ENCODE peak calls at places on chromosomes 5 and 9, in seven cellular contexts. I is right cardiac atrium, M is adipocyte, Y is body of pancreas, A is heart right ventricle, P is aorta, Q is PC-3. E is an unnamed sample. For H3K4me1, the result is how much of the 10 kb centered on the place peaks cover.

GRCh38 chr5:108634951-108635288 is 112.8 kb upstream of the FER start:
- DNase-seq in P (no peak), A (no peak), I (no peak), Q (no peak), Y (no peak), M (peak), E (no peak)

GRCh38 chr5:39176740-39177628 is 42.4 kb downstream of the FYB1 start:
- DNase-seq in I (no peak), M (no peak), A (no peak), P (no peak), Y (no peak), Q (no peak), E (no peak)

GRCh38 chr5:142686210-142686734 is 382 bp upstream of the FGF1 start:
- DNase-seq in I (no peak), P (peak), M (no peak), Y (no peak), A (no peak), Q (no peak), E (no peak)

GRCh38 chr9:86057491-86057890 is 41.9 kb downstream of the GOLM1 start:
- DNase-seq in M (no peak), I (no peak), Y (no peak), P (no peak), Q (no peak), A (no peak), E (no peak)

GRCh38 chr5:131973981-131974380 is 28.5 kb upstream of the MEIKIN start:
- DNase-seq in Y (no peak), A (no peak), Q (no peak), I (no peak), M (no peak), P (no peak), E (no peak)

GRCh38 chr9:23015557-23015956 is 568.9 kb downstream of the DMRTA1 start:
- DNase-seq in Q (no peak), P (no peak), I (no peak), M (no peak), Y (no peak), A (no peak), E (no peak)

GRCh38 chr9:95462419-95463121 is 54.2 kb downstream of the PTCH1 start:
- DNase-seq in I (peak), A (peak), Q (no peak), Y (peak), M (peak), P (no peak), E (peak)

GRCh38 chr9:27089706-27090105 is 19.3 kb upstream of the TEK start:
- DNase-seq in A (no peak), Q (no peak), P (no peak), M (no peak), I (no peak), Y (no peak), E (no peak)

GRCh38 chr9:96523429-96523828 is 73.5 kb downstream of the HABP4 start:
- DNase-seq in P (peak), A (peak), I (peak), Y (peak), M (no peak), Q (no peak), E (no peak)

GRCh38 chr9:78515108-78515507 is 218.2 kb downstream of the PSAT1 start:
- DNase-seq in M (no peak), Q (peak), P (no peak), I (no peak), Y (no peak), A (no peak), E (no peak)

GRCh38 chr5:80070338-80071056 is 35.3 kb downstream of the THBS4 start:
- DNase-seq in M (peak), P (no peak), Y (no peak), Q (no peak), I (no peak), A (no peak), E (no peak)

GRCh38 chr9:86575825-86576488 is 221.7 kb upstream of the TUT7 start:
- DNase-seq in P (no peak), M (no peak), I (peak), Q (no peak), Y (no peak), A (peak), E (no peak)

GRCh38 chr5:179149278-179149677 is 89.1 kb downstream of the ZNF354C start:
- DNase-seq in P (peak), Q (no peak), Y (no peak), A (no peak), I (no peak), M (no peak), E (no peak)

GRCh38 chr5:93163010-93163663 is 417.9 kb downstream of the NR2F1-AS1 start:
- DNase-seq in A (no peak), P (no peak), Q (peak), I (no peak), M (peak), Y (no peak), E (no peak)

GRCh38 chr9:27260789-27261516 is 36.0 kb downstream of the EQTN start:
- DNase-seq in M (no peak), I (no peak), Y (no peak), P (no peak), A (no peak), Q (no peak), E (no peak)

GRCh38 chr9:16509946-16510504 is 360.4 kb downstream of the BNC2 start:
- DNase-seq in Q (peak), A (no peak), I (no peak), Y (no peak), M (peak), P (no peak), E (no peak)

GRCh38 chr9:133825555-133826198 is 87.5 kb upstream of the SARDH start:
- DNase-seq in Y (no peak), P (no peak), A (no peak), I (no peak), M (peak), Q (no peak), E (no peak)

GRCh38 chr9:79652598-79652997 is 80.8 kb downstream of the TLE4 start:
- DNase-seq in P (no peak), M (no peak), I (no peak), Y (no peak), Q (peak), A (no peak), E (no peak)

GRCh38 chr5:6556089-6556801 is 76.6 kb downstream of the NSUN2 start:
- DNase-seq in Q (peak), P (peak), A (no peak), Y (no peak), M (no peak), I (no peak), E (no peak)

GRCh38 chr9:6149315-6149714 is 66.3 kb upstream of the IL33 start:
- DNase-seq in Y (no peak), P (no peak), A (peak), Q (no peak), I (peak), M (no peak), E (no peak)

GRCh38 chr9:8365466-8366160 is 566.0 kb upstream of the DMAC1 start:
- DNase-seq in P (no peak), M (no peak), A (no peak), I (no peak), Y (no peak), Q (no peak), E (no peak)

GRCh38 chr5:41559184-41559583 is 48.8 kb upstream of the PLCXD3 start:
- DNase-seq in P (no peak), M (no peak), Q (no peak), A (no peak), Y (no peak), I (no peak), E (no peak)

GRCh38 chr9:124594215-124594614 is 87.0 kb upstream of the NR5A1 start:
- DNase-seq in Q (no peak), Y (no peak), I (no peak), A (no peak), M (no peak), P (no peak), E (no peak)

GRCh38 chr9:706606-707451 is 134.7 kb upstream of the DMRT1 start:
- DNase-seq in Y (peak), M (peak), Q (peak), A (peak), I (peak), P (peak), E (peak)

GRCh38 chr9:4489919-4490704 is at the start of gene SLC1A1:
- DNase-seq in P (peak), I (peak), Y (peak), M (peak), A (peak), Q (peak), E (no peak)

GRCh38 chr9:127927457-127928231 is 2.9 kb downstream of the PIP5KL1 start:
- DNase-seq in Y (peak), I (no peak), P (no peak), M (no peak), A (no peak), Q (peak), E (no peak)

GRCh38 chr9:105053209-105053652 is 125.3 kb upstream of the ABCA1 start:
- DNase-seq in Q (peak), Y (no peak), P (no peak), I (no peak), M (peak), A (no peak), E (no peak)

GRCh38 chr5:159415301-159415937 is 85.1 kb upstream of the IL12B start:
- DNase-seq in A (peak), I (peak), P (no peak), Y (no peak), M (no peak), Q (no peak), E (peak)

GRCh38 chr5:132807163-132807838 is 5.8 kb upstream of the SOWAHA start:
- DNase-seq in Q (no peak), P (no peak), A (no peak), M (no peak), Y (peak), I (no peak), E (peak)

GRCh38 chr5:25094219-25094618 is 449.4 kb upstream of the CDH10 start:
- DNase-seq in Q (no peak), A (no peak), M (no peak), Y (no peak), I (no peak), P (no peak), E (no peak)

GRCh38 chr9:81382281-81382680 is 307.1 kb downstream of the TLE1 start:
- DNase-seq in Y (no peak), I (no peak), M (no peak), A (no peak), Q (no peak), P (no peak), E (no peak)

GRCh38 chr5:33997331-33997983 is 10.4 kb downstream of the AMACR start:
- DNase-seq in A (peak), Y (peak), I (peak), M (peak), Q (peak), P (peak), E (peak)

DNA sequence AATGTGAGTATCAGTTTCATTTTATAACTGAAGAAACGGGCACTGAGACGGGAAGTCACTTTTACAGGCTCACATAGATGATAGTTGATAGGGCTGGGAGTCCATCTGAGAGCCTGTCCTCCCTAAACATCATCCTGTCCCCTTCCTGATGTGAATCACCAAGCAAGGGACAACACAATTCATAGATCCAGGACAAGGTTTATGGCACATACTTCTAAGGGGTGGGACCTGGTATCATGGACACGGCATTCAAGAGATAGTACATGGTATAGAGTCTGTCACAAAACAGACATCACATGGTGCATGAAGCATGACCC is 20.6 kb downstream of the GSN start:
- DNase-seq in A (no peak), Y (no peak), I (no peak), Q (no peak), M (no peak), P (no peak), E (no peak)
- H3K4me1 ChIP-seq in A (half or more), Y (half or more), I (half or more), Q (under half), M (half or more), P (under half), E (under half)

DNA sequence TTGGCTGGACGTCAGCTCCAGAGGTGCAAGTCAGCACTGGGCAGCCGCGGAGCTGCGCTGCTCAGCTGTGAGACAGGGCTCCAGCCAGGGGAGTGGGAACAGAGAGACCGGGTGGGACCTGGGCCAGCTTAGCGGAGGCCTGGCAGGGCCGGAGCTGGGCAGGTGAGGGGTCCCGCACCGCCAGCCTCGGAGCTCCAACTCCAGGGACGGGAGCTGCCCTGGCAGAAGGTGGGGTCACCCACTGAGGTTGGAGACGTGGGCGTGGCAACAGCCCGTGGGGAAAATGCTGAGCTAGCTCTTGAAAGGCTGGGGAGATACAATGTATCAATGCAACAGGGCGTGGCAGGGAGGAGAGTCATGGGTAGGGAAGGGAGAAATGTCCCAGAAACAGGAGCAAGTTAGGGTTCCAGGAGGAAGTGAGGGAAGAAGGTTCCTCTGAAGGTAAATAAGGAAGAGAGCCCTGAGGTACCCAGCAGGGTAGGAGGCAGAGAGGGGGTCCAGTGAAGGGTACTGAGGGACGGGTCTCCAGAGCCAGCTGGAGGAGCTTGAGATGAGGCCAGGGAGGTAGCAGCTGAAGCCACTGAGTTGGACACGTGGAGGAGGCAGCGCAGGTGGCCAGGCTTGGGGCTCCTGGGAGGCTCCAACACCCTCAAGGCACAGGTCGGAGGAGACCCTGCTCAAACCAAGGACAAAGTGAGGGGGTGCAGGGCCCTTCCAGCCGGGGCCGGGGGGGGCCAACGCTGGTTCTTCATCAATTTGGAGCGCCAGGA is 736 bp upstream of the NKD2 start:
- DNase-seq in I (peak), M (no peak), Q (no peak), Y (peak), P (peak), A (peak), E (no peak)
- H3K4me1 ChIP-seq in I (under half), M (under half), Q (under half), Y (under half), P (under half), A (under half), E (under half)

GRCh38 chr5:72848474-72849428 is 32.3 kb downstream of the TNPO1 start:
- DNase-seq in Y (peak), A (peak), Q (peak), M (peak), P (peak), I (peak), E (peak)

GRCh38 chr5:72847989-72848473 is 31.6 kb downstream of the TNPO1 start:
- DNase-seq in P (peak), Q (peak), A (peak), M (peak), Y (peak), I (peak), E (peak)

GRCh38 chr5:72850113-72850512 is 33.7 kb downstream of the TNPO1 start:
- DNase-seq in Q (no peak), A (no peak), P (no peak), M (no peak), Y (no peak), I (no peak), E (no peak)

GRCh38 chr5:72847439-72847838 is 31.0 kb downstream of the TNPO1 start:
- DNase-seq in P (no peak), Y (no peak), Q (no peak), M (peak), A (no peak), I (no peak), E (no peak)

GRCh38 chr5:72849546-72849945 is 33.1 kb downstream of the TNPO1 start:
- DNase-seq in M (peak), A (no peak), Y (no peak), I (no peak), P (no peak), Q (no peak), E (no peak)
- H3K4me1 ChIP-seq in M (half or more), A (half or more), Y (half or more), I (under half), P (under half), Q (under half), E (under half)

DNA sequence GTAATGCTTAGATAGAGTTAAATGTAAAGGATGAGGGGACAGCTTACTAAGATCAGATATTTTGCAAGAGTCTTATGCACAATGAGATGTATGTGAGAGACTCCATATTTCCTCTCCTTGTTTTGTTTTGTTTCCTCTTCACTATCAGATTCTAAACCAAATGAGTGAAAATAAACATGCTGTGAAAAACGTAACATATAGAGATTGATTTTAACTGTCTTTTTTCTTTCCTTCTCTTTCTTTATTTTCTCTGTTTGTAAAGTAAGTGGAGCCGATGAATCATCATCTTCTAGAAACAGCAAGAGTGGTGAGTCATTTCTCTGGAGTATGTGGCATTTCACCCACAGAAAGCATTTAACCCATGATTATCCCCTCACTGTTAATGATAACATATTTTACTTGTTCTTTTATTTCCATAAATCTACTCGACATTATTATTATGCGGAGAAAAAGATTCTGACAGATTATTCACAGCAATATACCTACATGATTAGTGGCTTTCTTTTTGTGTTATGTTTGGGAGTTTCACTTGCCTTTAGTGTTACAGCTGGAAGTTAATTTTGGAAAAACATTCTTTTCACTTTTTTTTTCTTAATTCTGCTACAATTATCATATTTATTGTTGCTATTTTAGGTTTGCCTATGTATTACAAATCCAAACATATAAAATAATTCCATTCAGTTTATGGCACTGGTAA is 2.1 kb upstream of the ANXA1 start:
- DNase-seq in A (no peak), M (peak), P (no peak), Q (peak), Y (no peak), I (no peak), E (no peak)
- H3K4me1 ChIP-seq in A (under half), M (half or more), P (under half), Q (half or more), Y (under half), I (under half), E (under half)

DNA sequence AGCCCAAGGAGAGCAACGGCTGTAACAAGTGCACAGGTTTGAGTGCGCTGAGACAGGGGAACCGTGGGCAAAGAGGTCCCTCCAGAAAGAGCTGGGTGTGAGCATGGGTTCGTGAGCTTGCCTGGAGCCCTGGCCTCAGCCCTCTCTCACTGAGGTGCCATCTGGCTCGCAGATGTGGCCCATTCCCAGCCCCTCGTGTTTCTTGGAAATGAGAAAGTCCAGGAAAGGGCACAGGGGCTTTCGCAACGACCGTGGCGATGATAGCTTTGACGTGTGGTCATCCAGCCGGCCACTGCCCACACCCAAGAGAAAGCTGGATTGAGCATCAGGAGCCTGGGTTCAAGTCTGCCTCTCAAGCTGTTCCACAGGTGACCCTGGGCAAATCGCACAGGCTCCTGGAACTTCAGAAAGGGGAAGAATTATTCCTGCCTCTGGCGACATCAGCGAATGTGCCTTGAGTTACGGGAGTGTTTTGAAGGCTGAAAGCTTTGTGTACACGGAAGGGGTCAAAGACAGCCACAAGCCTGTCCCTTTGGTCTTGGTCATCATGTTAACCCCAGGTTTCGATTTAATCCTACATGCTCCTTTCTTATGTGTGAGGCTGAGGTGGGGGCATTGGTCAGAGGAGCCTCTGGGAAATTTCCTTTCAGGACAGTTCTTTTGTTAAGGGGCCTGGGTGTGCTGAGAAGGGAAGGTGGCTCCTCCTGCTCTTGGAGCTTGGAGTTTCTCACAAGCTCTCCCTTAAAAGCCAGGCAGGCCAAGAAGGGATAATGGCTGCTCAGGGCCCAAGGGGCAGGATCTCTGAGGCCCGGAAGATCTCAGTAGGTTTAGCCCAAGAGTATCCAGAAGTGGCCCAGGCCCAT is 41.6 kb upstream of the IL17B start:
- DNase-seq in I (peak), A (peak), M (no peak), Y (no peak), P (no peak), Q (no peak), E (no peak)
- H3K4me1 ChIP-seq in I (under half), A (half or more), M (half or more), Y (under half), P (under half), Q (under half), E (half or more)

GRCh38 chr5:141514330-141515111 is 25.6 kb downstream of the PCDHGC5 start:
- DNase-seq in A (no peak), P (no peak), I (no peak), M (peak), Q (no peak), Y (no peak), E (peak)
- H3K4me1 ChIP-seq in A (half or more), P (under half), I (under half), M (half or more), Q (under half), Y (under half), E (under half)

GRCh38 chr5:116495786-116496185 is 78.8 kb downstream of the SEMA6A start:
- DNase-seq in Y (no peak), I (no peak), P (no peak), A (no peak), M (no peak), Q (no peak), E (no peak)
- H3K4me1 ChIP-seq in Y (under half), I (under half), P (under half), A (under half), M (under half), Q (under half), E (under half)

DNA sequence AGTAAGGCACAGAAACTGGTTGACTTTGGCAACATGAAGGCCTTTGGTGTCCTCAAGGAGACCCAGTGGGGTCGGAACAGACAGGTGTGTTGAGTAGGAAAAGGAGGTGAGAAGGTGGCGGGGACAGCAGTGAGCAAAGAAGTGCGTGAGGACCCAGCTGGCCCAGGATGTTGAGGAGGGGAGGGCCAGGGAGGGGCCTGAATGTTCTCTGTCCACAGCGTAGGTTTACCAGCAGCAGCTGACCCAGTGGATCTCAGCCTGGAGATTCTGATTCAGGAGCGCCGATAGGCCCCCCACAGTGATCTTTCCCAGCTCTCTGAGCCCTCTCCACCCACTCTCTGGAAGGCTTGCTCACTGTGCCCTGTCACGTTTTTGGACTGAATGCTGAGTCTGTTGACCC is 88.5 kb downstream of the DAB2IP start:
- DNase-seq in Y (no peak), M (no peak), A (no peak), Q (no peak), I (no peak), P (no peak), E (no peak)
- H3K4me1 ChIP-seq in Y (half or more), M (under half), A (half or more), Q (under half), I (under half), P (under half), E (under half)

E was measured in BE2C.